ENCODE peak calls at places on chromosomes 7 and 10, in ten cellular contexts. One of them, this sample, is unnamed. For H3K27me3, the result is how much of the 10 kb centered on the place peaks cover.

GRCh38 chr10:84095821-84096497 is 43.4 kb upstream of the GHITM start:
- DNase-seq in suprapubic skin: no peak
- DNase-seq in H1: no peak
- DNase-seq in stomach: no peak
- DNase-seq in sigmoid colon: no peak
- DNase-seq in K562: no peak
- DNase-seq in Panc1: no peak
- DNase-seq in HCT116: no peak
- DNase-seq in HL-60: no peak
- DNase-seq in breast epithelium: no peak
- DNase-seq in this sample: no peak

GRCh38 chr10:31383810-31384588 is 65.0 kb downstream of the ZEB1 start:
- DNase-seq in K562: no peak
- DNase-seq in breast epithelium: no peak
- DNase-seq in HL-60: no peak
- DNase-seq in stomach: no peak
- DNase-seq in HCT116: no peak
- DNase-seq in Panc1: no peak
- DNase-seq in sigmoid colon: no peak
- DNase-seq in H1: no peak
- DNase-seq in suprapubic skin: no peak
- DNase-seq in this sample: no peak

GRCh38 chr7:43716598-43716997 is 12.7 kb downstream of the COA1 start:
- DNase-seq in K562: no peak
- DNase-seq in HL-60: no peak
- DNase-seq in sigmoid colon: no peak
- DNase-seq in stomach: no peak
- DNase-seq in H1: no peak
- DNase-seq in Panc1: no peak
- DNase-seq in suprapubic skin: no peak
- DNase-seq in breast epithelium: no peak
- DNase-seq in HCT116: no peak
- DNase-seq in this sample: no peak

GRCh38 chr7:1331026-1331425 is 98.4 kb downstream of the UNCX start:
- DNase-seq in stomach: no peak
- DNase-seq in H1: peak
- DNase-seq in K562: no peak
- DNase-seq in HCT116: no peak
- DNase-seq in suprapubic skin: no peak
- DNase-seq in Panc1: no peak
- DNase-seq in breast epithelium: no peak
- DNase-seq in HL-60: no peak
- DNase-seq in sigmoid colon: peak
- DNase-seq in this sample: no peak

GRCh38 chr7:2060701-2061100 is 172.0 kb downstream of the MAD1L1 start:
- DNase-seq in suprapubic skin: no peak
- DNase-seq in HCT116: no peak
- DNase-seq in breast epithelium: no peak
- DNase-seq in HL-60: no peak
- DNase-seq in H1: no peak
- DNase-seq in Panc1: no peak
- DNase-seq in sigmoid colon: no peak
- DNase-seq in stomach: no peak
- DNase-seq in K562: no peak
- DNase-seq in this sample: no peak

GRCh38 chr10:88702848-88703597 is 3.0 kb upstream of the LIPK start:
- DNase-seq in Panc1: peak
- DNase-seq in HL-60: no peak
- DNase-seq in H1: no peak
- DNase-seq in stomach: peak
- DNase-seq in K562: peak
- DNase-seq in sigmoid colon: no peak
- DNase-seq in HCT116: peak
- DNase-seq in suprapubic skin: no peak
- DNase-seq in breast epithelium: no peak
- DNase-seq in this sample: peak

GRCh38 chr10:13310518-13311176 is 10.8 kb upstream of the PHYH start:
- DNase-seq in breast epithelium: no peak
- DNase-seq in stomach: no peak
- DNase-seq in HL-60: no peak
- DNase-seq in H1: no peak
- DNase-seq in Panc1: no peak
- DNase-seq in sigmoid colon: no peak
- DNase-seq in K562: no peak
- DNase-seq in suprapubic skin: no peak
- DNase-seq in HCT116: no peak
- DNase-seq in this sample: no peak

GRCh38 chr7:107579546-107579880 is 533 bp upstream of the BCAP29 start:
- DNase-seq in stomach: no peak
- DNase-seq in HL-60: no peak
- DNase-seq in H1: no peak
- DNase-seq in K562: no peak
- DNase-seq in breast epithelium: no peak
- DNase-seq in Panc1: no peak
- DNase-seq in sigmoid colon: no peak
- DNase-seq in HCT116: no peak
- DNase-seq in suprapubic skin: no peak
- DNase-seq in this sample: no peak

GRCh38 chr7:1059200-1060091 is 15.1 kb downstream of the GPR146 start:
- DNase-seq in H1: peak
- DNase-seq in K562: peak
- DNase-seq in stomach: peak
- DNase-seq in Panc1: no peak
- DNase-seq in HCT116: peak
- DNase-seq in sigmoid colon: no peak
- DNase-seq in breast epithelium: peak
- DNase-seq in HL-60: no peak
- DNase-seq in suprapubic skin: no peak
- DNase-seq in this sample: peak

GRCh38 chr10:61973923-61974322 is 72.4 kb downstream of the ARID5B start:
- DNase-seq in H1: no peak
- DNase-seq in Panc1: no peak
- DNase-seq in HL-60: no peak
- DNase-seq in sigmoid colon: no peak
- DNase-seq in stomach: no peak
- DNase-seq in breast epithelium: no peak
- DNase-seq in suprapubic skin: no peak
- DNase-seq in HCT116: no peak
- DNase-seq in K562: no peak
- DNase-seq in this sample: no peak

GRCh38 chr7:142745091-142745635 is 4.1 kb upstream of the PRSS1 start:
- DNase-seq in Panc1: no peak
- DNase-seq in stomach: no peak
- DNase-seq in HL-60: no peak
- DNase-seq in HCT116: no peak
- DNase-seq in sigmoid colon: no peak
- DNase-seq in breast epithelium: no peak
- DNase-seq in K562: peak
- DNase-seq in suprapubic skin: no peak
- DNase-seq in H1: no peak
- DNase-seq in this sample: no peak

GRCh38 chr10:112082134-112082533 is 101.4 kb downstream of the GPAM start:
- DNase-seq in suprapubic skin: peak
- DNase-seq in sigmoid colon: no peak
- DNase-seq in K562: no peak
- DNase-seq in H1: no peak
- DNase-seq in breast epithelium: no peak
- DNase-seq in HCT116: no peak
- DNase-seq in Panc1: no peak
- DNase-seq in HL-60: no peak
- DNase-seq in stomach: no peak
- DNase-seq in this sample: no peak

GRCh38 chr7:38629621-38630020 is 1.6 kb downstream of the AMPH start:
- DNase-seq in breast epithelium: no peak
- DNase-seq in stomach: no peak
- DNase-seq in HCT116: no peak
- DNase-seq in suprapubic skin: no peak
- DNase-seq in K562: no peak
- DNase-seq in Panc1: no peak
- DNase-seq in H1: no peak
- DNase-seq in HL-60: no peak
- DNase-seq in sigmoid colon: no peak
- DNase-seq in this sample: no peak

GRCh38 chr7:137820156-137820555 is 26.6 kb downstream of the DGKI start:
- DNase-seq in suprapubic skin: no peak
- DNase-seq in H1: no peak
- DNase-seq in HL-60: no peak
- DNase-seq in stomach: no peak
- DNase-seq in breast epithelium: no peak
- DNase-seq in sigmoid colon: no peak
- DNase-seq in HCT116: no peak
- DNase-seq in Panc1: no peak
- DNase-seq in K562: no peak
- DNase-seq in this sample: no peak

GRCh38 chr10:127186846-127187245 is 9.5 kb downstream of the INSYN2A start:
- DNase-seq in sigmoid colon: no peak
- DNase-seq in suprapubic skin: no peak
- DNase-seq in H1: no peak
- DNase-seq in HCT116: no peak
- DNase-seq in Panc1: no peak
- DNase-seq in K562: no peak
- DNase-seq in breast epithelium: no peak
- DNase-seq in HL-60: no peak
- DNase-seq in stomach: no peak
- DNase-seq in this sample: no peak
- H3K27ac ChIP-seq in sigmoid colon: no peak
- H3K27ac ChIP-seq in suprapubic skin: no peak
- H3K27ac ChIP-seq in H1: no peak
- H3K27ac ChIP-seq in HCT116: no peak
- H3K27ac ChIP-seq in Panc1: no peak
- H3K27ac ChIP-seq in K562: no peak
- H3K27ac ChIP-seq in breast epithelium: no peak
- H3K27ac ChIP-seq in HL-60: no peak
- H3K27ac ChIP-seq in stomach: no peak
- H3K27ac ChIP-seq in this sample: no peak

GRCh38 chr10:101222683-101223273 is 6.5 kb downstream of the LBX1 start:
- DNase-seq in sigmoid colon: no peak
- DNase-seq in breast epithelium: no peak
- DNase-seq in Panc1: no peak
- DNase-seq in H1: no peak
- DNase-seq in K562: no peak
- DNase-seq in suprapubic skin: no peak
- DNase-seq in HL-60: peak
- DNase-seq in stomach: no peak
- DNase-seq in HCT116: no peak
- DNase-seq in this sample: no peak
- H3K27me3 ChIP-seq in sigmoid colon: half or more
- H3K27me3 ChIP-seq in breast epithelium: half or more
- H3K27me3 ChIP-seq in Panc1: under half
- H3K27me3 ChIP-seq in H1: half or more
- H3K27me3 ChIP-seq in K562: half or more
- H3K27me3 ChIP-seq in suprapubic skin: half or more
- H3K27me3 ChIP-seq in HL-60: half or more
- H3K27me3 ChIP-seq in stomach: half or more
- H3K27me3 ChIP-seq in HCT116: under half
- H3K27me3 ChIP-seq in this sample: half or more

GRCh38 chr10:122020202-122020601 is 31.2 kb downstream of the TACC2 start:
- DNase-seq in sigmoid colon: no peak
- DNase-seq in HL-60: no peak
- DNase-seq in breast epithelium: no peak
- DNase-seq in Panc1: no peak
- DNase-seq in stomach: no peak
- DNase-seq in suprapubic skin: no peak
- DNase-seq in HCT116: no peak
- DNase-seq in H1: no peak
- DNase-seq in K562: no peak
- DNase-seq in this sample: no peak

GRCh38 chr10:122018951-122019413 is 30.0 kb downstream of the TACC2 start:
- DNase-seq in stomach: peak
- DNase-seq in K562: no peak
- DNase-seq in suprapubic skin: no peak
- DNase-seq in HL-60: no peak
- DNase-seq in breast epithelium: peak
- DNase-seq in Panc1: no peak
- DNase-seq in H1: no peak
- DNase-seq in sigmoid colon: no peak
- DNase-seq in HCT116: no peak
- DNase-seq in this sample: peak

GRCh38 chr10:122021421-122021820 is 32.5 kb downstream of the TACC2 start:
- DNase-seq in breast epithelium: peak
- DNase-seq in HL-60: no peak
- DNase-seq in K562: no peak
- DNase-seq in stomach: peak
- DNase-seq in suprapubic skin: no peak
- DNase-seq in Panc1: no peak
- DNase-seq in H1: no peak
- DNase-seq in HCT116: no peak
- DNase-seq in sigmoid colon: peak
- DNase-seq in this sample: no peak

GRCh38 chr10:122021828-122022227 is 32.9 kb downstream of the TACC2 start:
- DNase-seq in breast epithelium: no peak
- DNase-seq in Panc1: no peak
- DNase-seq in sigmoid colon: peak
- DNase-seq in H1: no peak
- DNase-seq in K562: no peak
- DNase-seq in HL-60: no peak
- DNase-seq in HCT116: no peak
- DNase-seq in stomach: no peak
- DNase-seq in suprapubic skin: no peak
- DNase-seq in this sample: no peak

GRCh38 chr10:122019414-122019975 is 30.5 kb downstream of the TACC2 start:
- DNase-seq in Panc1: no peak
- DNase-seq in suprapubic skin: peak
- DNase-seq in HCT116: no peak
- DNase-seq in sigmoid colon: no peak
- DNase-seq in stomach: peak
- DNase-seq in K562: no peak
- DNase-seq in breast epithelium: peak
- DNase-seq in H1: peak
- DNase-seq in HL-60: no peak
- DNase-seq in this sample: peak
- TF ChIP-seq POLR2AphosphoS5 in Panc1: no peak
- TF ChIP-seq POLR2AphosphoS5 in suprapubic skin: no peak
- TF ChIP-seq POLR2AphosphoS5 in HCT116: no peak
- TF ChIP-seq POLR2AphosphoS5 in sigmoid colon: no peak
- TF ChIP-seq POLR2AphosphoS5 in stomach: peak
- TF ChIP-seq POLR2AphosphoS5 in K562: no peak
- TF ChIP-seq POLR2AphosphoS5 in breast epithelium: no peak
- TF ChIP-seq POLR2AphosphoS5 in H1: no peak
- TF ChIP-seq POLR2AphosphoS5 in HL-60: no peak
- TF ChIP-seq POLR2AphosphoS5 in this sample: peak

DNA sequence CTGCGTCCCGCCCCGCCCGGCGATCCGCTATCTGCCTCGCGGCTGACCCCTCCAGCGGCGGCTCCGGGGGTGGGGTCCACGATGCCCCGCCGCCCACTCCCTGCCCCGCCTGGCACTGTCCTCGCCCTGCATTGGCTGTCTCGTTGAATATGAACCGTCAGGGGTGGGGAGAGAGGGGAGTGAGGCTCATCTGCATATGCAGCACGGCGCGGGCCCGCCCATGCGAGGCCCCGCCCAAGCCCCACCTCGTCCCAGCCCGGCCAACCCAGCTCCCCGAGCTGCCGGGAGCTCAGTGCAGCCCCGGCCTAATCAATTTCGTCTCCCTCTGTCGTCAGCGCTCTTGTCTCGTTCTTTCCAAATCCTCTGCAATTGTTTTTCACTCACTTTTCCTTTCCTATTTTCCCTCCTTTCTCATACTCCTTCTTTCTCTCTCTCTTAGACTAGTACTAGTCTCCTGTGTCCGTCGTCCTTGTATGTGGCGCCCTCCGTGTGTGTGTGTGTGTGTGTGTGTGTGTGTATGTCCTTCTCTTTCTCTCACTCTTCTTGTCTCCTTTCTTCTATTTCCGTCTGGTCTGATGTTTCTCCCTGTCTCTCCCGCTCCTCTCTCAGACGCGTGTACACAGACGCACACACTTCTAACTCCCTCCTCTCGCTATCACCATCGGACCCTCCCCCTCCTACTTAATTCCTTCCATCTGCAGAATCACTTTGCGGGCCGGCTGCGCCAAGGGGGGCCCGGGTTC is 455 bp upstream of the ZCCHC24 start:
- DNase-seq in K562: peak
- DNase-seq in Panc1: peak
- DNase-seq in breast epithelium: peak
- DNase-seq in sigmoid colon: peak
- DNase-seq in HL-60: peak
- DNase-seq in suprapubic skin: peak
- DNase-seq in H1: peak
- DNase-seq in stomach: peak
- DNase-seq in HCT116: peak
- DNase-seq in this sample: peak
- H3K27ac ChIP-seq in K562: peak
- H3K27ac ChIP-seq in Panc1: peak
- H3K27ac ChIP-seq in breast epithelium: peak
- H3K27ac ChIP-seq in sigmoid colon: no peak
- H3K27ac ChIP-seq in HL-60: no peak
- H3K27ac ChIP-seq in suprapubic skin: peak
- H3K27ac ChIP-seq in H1: no peak
- H3K27ac ChIP-seq in stomach: peak
- H3K27ac ChIP-seq in HCT116: peak
- H3K27ac ChIP-seq in this sample: peak